ENCODE peak calls at places on chromosomes 13 and 19, in five cellular contexts. W is HEK293T, P is SK-N-SH, H is HepG2, E is GM12878. B is an unnamed sample.

GRCh38 chr19:3320853-3321252 is 45.5 kb upstream of the NFIC start:
- DNase-seq in W (no peak), P (no peak), H (no peak), E (no peak), B (no peak)

GRCh38 chr19:36009220-36009619 is 607 bp upstream of the SYNE4 start:
- DNase-seq in W (no peak), P (peak; percentile 90), H (no peak), E (no peak), B (no peak)

GRCh38 chr19:30068528-30069395 is 126.7 kb downstream of the URI1 start:
- DNase-seq in W (no peak), P (no peak), H (no peak), E (no peak), B (no peak)

GRCh38 chr13:24894277-24894971 is 130.5 kb downstream of the RNF17 start:
- DNase-seq in W (no peak), P (no peak), H (no peak), E (no peak), B (no peak)

GRCh38 chr13:86002921-86003488 is 203.8 kb upstream of the SLITRK6 start:
- DNase-seq in W (no peak), P (no peak), H (no peak), E (no peak), B (no peak)

GRCh38 chr19:10193666-10194499 is 870 bp downstream of the DNMT1 start:
- DNase-seq in W (peak; percentile 40), P (no peak), H (peak; percentile 13), E (no peak), B (peak; percentile 41)

GRCh38 chr13:41492432-41493267 is 35.3 kb downstream of the RGCC start:
- DNase-seq in W (no peak), P (no peak), H (no peak), E (no peak), B (no peak)

GRCh38 chr13:99086869-99087129 is 108.9 kb upstream of the DOCK9 start:
- DNase-seq in W (no peak), P (no peak), H (no peak), E (no peak), B (no peak)

GRCh38 chr13:75771818-75772217 is 135.7 kb downstream of the LMO7 start:
- DNase-seq in W (no peak), P (no peak), H (no peak), E (no peak), B (no peak)

GRCh38 chr13:23990443-23990842 is 93.1 kb upstream of the C1QTNF9B start:
- DNase-seq in W (no peak), P (no peak), H (no peak), E (no peak), B (no peak)

GRCh38 chr19:10113964-10114650 is 2.6 kb downstream of the P2RY11 start:
- DNase-seq in W (no peak), P (peak; percentile 51), H (no peak), E (no peak), B (peak; percentile 21)

GRCh38 chr19:36605839-36606478 is 846 bp downstream of the ZNF382 start:
- DNase-seq in W (no peak), P (no peak), H (no peak), E (peak; percentile 19), B (no peak)

GRCh38 chr19:51194527-51195315 is 30.2 kb upstream of the CD33 start:
- DNase-seq in W (no peak), P (no peak), H (no peak), E (peak; percentile 30), B (no peak)

GRCh38 chr13:75485286-75486062 is 3.5 kb upstream of the TBC1D4 start:
- DNase-seq in W (no peak), P (no peak), H (peak; percentile 81), E (no peak), B (no peak)

GRCh38 chr13:109389456-109389855 is 396.9 kb downstream of the IRS2 start:
- DNase-seq in W (no peak), P (no peak), H (no peak), E (no peak), B (no peak)

GRCh38 chr13:108897955-108898354 is 268.5 kb downstream of the MYO16 start:
- DNase-seq in W (no peak), P (no peak), H (no peak), E (no peak), B (no peak)

GRCh38 chr13:49400755-49401659 is 42.9 kb downstream of the CAB39L start:
- DNase-seq in W (no peak), P (peak; percentile 5), H (no peak), E (no peak), B (no peak)

GRCh38 chr19:33906578-33907335 is 110.1 kb downstream of the KCTD15 start:
- DNase-seq in W (no peak), P (no peak), H (peak; percentile 6), E (no peak), B (no peak)

GRCh38 chr19:4690362-4690761 is 20.2 kb upstream of the MYDGF start:
- DNase-seq in W (no peak), P (no peak), H (no peak), E (no peak), B (no peak)

GRCh38 chr19:39927076-39927475 is 7.4 kb downstream of the FCGBP start:
- DNase-seq in W (no peak), P (no peak), H (no peak), E (no peak), B (no peak)

GRCh38 chr19:14786421-14786851 is 8.1 kb upstream of the ADGRE2 start:
- DNase-seq in W (peak; percentile 73), P (peak; percentile 65), H (no peak), E (no peak), B (peak; percentile 74)

DNA sequence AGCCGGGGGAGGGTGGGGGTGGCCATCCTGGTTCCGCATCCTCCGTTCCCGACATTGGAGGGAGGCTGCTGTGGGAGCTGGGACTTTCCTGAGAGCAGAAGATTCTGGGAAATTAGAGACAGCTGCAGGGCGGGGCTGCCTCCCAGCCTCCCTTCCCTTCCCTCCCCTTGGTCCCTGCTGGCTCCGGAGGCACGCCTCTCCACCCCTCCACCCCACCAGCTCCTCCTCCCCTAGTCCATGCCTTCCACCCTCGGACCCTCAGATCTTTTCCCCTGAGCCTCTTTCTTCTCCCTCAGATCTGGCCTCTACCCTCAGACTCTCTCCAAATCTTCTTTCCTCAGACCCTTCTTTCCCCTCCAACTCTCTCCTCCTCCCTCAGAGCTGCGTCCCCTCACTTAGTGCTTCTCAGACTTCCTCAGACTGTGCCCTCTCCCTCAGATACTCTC is 3.1 kb upstream of the BCL3 start:
- DNase-seq in W (no peak), P (no peak), H (no peak), E (no peak), B (no peak)
- TF ChIP-seq FOXM1 in W (no peak), P (no peak), H (no peak), E (no peak), B (no peak)

GRCh38 chr13:52405767-52406494 is at the start of gene THSD1:
- DNase-seq in W (peak; percentile 46), P (peak; percentile 87), H (no peak), E (no peak), B (no peak)
- TF ChIP-seq FOXM1 in W (no peak), P (no peak), H (no peak), E (no peak), B (no peak)

GRCh38 chr19:6587998-6588507 is 2.9 kb downstream of the CD70 start:
- DNase-seq in W (no peak), P (no peak), H (no peak), E (no peak), B (peak; percentile 44)

GRCh38 chr19:6586056-6586455 is 4.9 kb downstream of the CD70 start:
- DNase-seq in W (no peak), P (no peak), H (no peak), E (no peak), B (no peak)

GRCh38 chr19:6588508-6589345 is 2.2 kb downstream of the CD70 start:
- DNase-seq in W (no peak), P (no peak), H (no peak), E (no peak), B (no peak)

GRCh38 chr19:6586726-6587092 is 4.2 kb downstream of the CD70 start:
- DNase-seq in W (no peak), P (no peak), H (no peak), E (no peak), B (no peak)

DNA sequence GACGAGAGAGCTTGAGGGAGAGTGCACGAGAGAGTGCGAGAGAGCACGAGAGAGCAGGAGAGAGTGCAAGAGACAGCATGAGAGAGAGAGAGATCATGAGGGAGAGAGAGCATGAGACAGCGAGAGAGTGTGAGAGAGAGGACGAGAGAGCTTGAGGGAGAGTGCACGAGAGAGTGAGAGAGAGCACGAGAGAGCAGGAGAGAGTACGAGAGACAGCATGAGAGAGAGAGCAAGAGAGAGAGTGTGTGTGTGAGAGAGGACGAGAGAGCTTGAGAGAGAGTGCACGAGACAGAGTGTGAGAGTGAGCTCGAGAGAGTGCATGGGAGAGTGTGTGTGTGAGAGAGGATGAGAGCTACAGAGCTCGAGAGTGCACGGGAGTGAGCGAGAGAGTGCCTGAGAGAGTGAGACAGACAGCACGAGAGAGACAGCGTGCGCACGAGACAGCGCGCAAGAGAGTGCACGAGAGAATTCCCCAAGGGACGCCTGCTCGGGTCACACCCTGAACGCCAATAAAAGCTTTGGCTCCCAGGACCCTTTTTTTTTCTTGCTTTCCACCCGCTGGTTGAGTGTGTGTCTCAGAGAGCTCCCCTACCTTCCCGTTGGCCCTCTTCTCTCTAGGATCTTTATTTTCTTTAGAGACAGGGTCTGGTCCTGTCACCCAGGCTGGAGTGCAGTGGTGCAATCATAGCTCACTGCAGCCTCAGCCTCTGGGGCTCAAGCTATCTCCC is 3.7 kb downstream of the CD70 start:
- DNase-seq in W (no peak), P (no peak), H (no peak), E (no peak), B (peak; percentile 40)
- TF ChIP-seq FOXM1 in W (no peak), P (no peak), H (no peak), E (no peak), B (no peak)

GRCh38 chr13:51861728-51862300 is at the start of gene CCDC70:
- DNase-seq in W (no peak), P (no peak), H (no peak), E (no peak), B (peak; percentile 19)
- TF ChIP-seq FOXM1 in W (no peak), P (no peak), H (no peak), E (no peak), B (no peak)

GRCh38 chr19:57334191-57334590 is 13.9 kb downstream of the ZNF543 start:
- DNase-seq in W (no peak), P (no peak), H (peak; percentile 29), E (no peak), B (no peak)
- TF ChIP-seq FOXM1 in W (no peak), P (no peak), H (no peak), E (no peak), B (no peak)

DNA sequence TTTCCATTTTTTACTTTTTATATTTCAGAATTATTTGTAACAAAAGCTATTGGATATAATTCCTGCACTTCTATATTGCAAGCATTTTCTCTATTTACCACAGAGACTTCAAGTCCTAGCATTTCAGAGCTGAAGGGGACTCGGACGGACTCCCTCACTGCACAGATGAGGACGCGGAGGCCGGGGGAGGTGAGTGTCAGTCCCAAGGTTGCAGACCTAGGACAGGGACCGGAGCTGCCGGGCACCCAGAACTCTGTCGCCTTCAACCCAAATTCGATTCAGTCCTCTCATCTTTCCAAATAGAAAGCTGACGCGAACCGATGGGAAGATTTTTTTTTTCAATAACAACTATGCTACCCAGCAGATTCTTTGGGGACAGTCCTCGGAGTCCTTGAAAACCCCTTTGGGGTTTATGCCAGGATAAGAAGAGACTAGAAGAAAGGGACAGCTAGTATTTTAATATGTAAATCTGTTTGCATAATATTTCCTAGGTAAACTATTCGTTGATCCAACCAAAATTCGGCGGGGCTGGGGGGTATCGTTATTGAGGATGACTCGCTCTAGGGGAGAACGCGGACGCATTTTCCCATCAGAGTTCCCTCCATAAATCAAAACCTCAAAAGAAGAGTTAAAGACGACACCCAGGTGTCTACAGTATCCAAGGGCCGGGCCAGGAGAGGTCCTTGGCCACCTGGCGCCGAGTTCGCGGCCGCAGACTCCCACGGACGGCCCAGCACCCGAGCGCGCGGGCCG is 804 bp downstream of the FLT3 start:
- DNase-seq in W (no peak), P (no peak), H (no peak), E (no peak), B (no peak)
- TF ChIP-seq FOXM1 in W (no peak), P (no peak), H (no peak), E (no peak), B (no peak)